ENCODE peak calls at places on chromosome 11, in ten cellular contexts. Z is effector memory CD4-positive, alpha-beta T cell; F is HT1080; L is HuH-7; B is amniotic stem cell; Y is Calu3; O is activated naive CD4-positive, alpha-beta T cell; V is GM06990; Q is NT2/D1; R is iPS-NIHi11. A is an unnamed sample.

GRCh38 chr11:47461876-47462275 is 12.9 kb upstream of the RAPSN start:
- DNase-seq in V (no peak), Q (no peak), B (no peak), L (no peak), R (no peak), Z (no peak), F (no peak), Y (no peak), O (no peak), A (no peak)

GRCh38 chr11:132335311-132335710 is 964.9 kb downstream of the NTM start:
- DNase-seq in Y (no peak), Z (no peak), L (no peak), B (no peak), Q (no peak), O (no peak), R (no peak), V (no peak), F (no peak), A (no peak)

GRCh38 chr11:12864316-12865156 is 144.6 kb upstream of the RASSF10 start:
- DNase-seq in Z (no peak), F (peak; percentile 71), Y (peak; percentile 22), B (no peak), Q (peak; percentile 88), R (peak; percentile 74), V (no peak), O (no peak), L (no peak), A (no peak)

GRCh38 chr11:122721201-122721963 is 65.9 kb downstream of the UBASH3B start:
- DNase-seq in O (no peak), B (no peak), Z (no peak), R (no peak), Q (no peak), L (no peak), V (no peak), F (peak; percentile 81), Y (no peak), A (no peak)

GRCh38 chr11:12321217-12321937 is 56.0 kb upstream of the PARVA start:
- DNase-seq in Q (no peak), O (no peak), V (no peak), Y (no peak), B (no peak), L (no peak), Z (no peak), F (no peak), R (no peak), A (no peak)

GRCh38 chr11:131025020-131025419 is 108.7 kb upstream of the SNX19 start:
- DNase-seq in F (peak; percentile 35), Q (peak; percentile 16), B (peak; percentile 29), O (no peak), L (no peak), Y (no peak), R (peak; percentile 60), Z (no peak), V (no peak), A (no peak)

GRCh38 chr11:8656291-8656690 is 26.2 kb downstream of the TRIM66 start:
- DNase-seq in B (no peak), Z (no peak), R (no peak), O (no peak), Q (no peak), V (no peak), F (no peak), L (no peak), Y (no peak), A (no peak)

GRCh38 chr11:116052603-116053537 is 548.7 kb upstream of the CADM1 start:
- DNase-seq in R (no peak), Y (no peak), O (no peak), B (no peak), Q (no peak), V (no peak), Z (no peak), F (no peak), L (no peak), A (peak; percentile 52)

GRCh38 chr11:125088576-125089455 is 22.6 kb downstream of the TMEM218 start:
- DNase-seq in Y (no peak), Q (no peak), V (no peak), Z (no peak), F (no peak), R (no peak), B (no peak), L (no peak), O (no peak), A (no peak)

GRCh38 chr11:127050141-127050632 is 49.6 kb upstream of the KIRREL3 start:
- DNase-seq in F (no peak), L (no peak), Y (no peak), Q (no peak), B (no peak), V (no peak), Z (no peak), O (no peak), R (no peak), A (no peak)

GRCh38 chr11:12175694-12176241 is 65.4 kb downstream of the MICAL2 start:
- DNase-seq in F (peak; percentile 98), O (no peak), Z (no peak), R (no peak), Q (no peak), V (no peak), L (no peak), Y (no peak), B (peak; percentile 68), A (peak; percentile 61)

GRCh38 chr11:131910491-131911387 is 540.3 kb downstream of the NTM start:
- DNase-seq in Z (no peak), V (no peak), L (no peak), R (peak; percentile 35), F (peak; percentile 81), Y (no peak), B (no peak), Q (no peak), O (no peak), A (no peak)

GRCh38 chr11:94740975-94741707 is 27.0 kb upstream of the AMOTL1 start:
- DNase-seq in F (peak; percentile 66), B (peak; percentile 52), L (peak; percentile 83), O (no peak), V (no peak), Q (peak; percentile 44), Z (no peak), R (peak; percentile 72), Y (peak; percentile 20), A (no peak)

GRCh38 chr11:34358258-34358665 is 452 bp upstream of the ABTB2 start:
- DNase-seq in Z (no peak), Q (no peak), Y (peak; percentile 83), R (no peak), O (no peak), F (peak; percentile 81), L (peak; percentile 70), V (peak; percentile 50), B (no peak), A (peak; percentile 81)

GRCh38 chr11:110505514-110506284 is 76.0 kb downstream of the FDX1 start:
- DNase-seq in O (no peak), L (no peak), F (no peak), Y (no peak), Z (no peak), B (no peak), V (no peak), R (no peak), Q (no peak), A (no peak)

GRCh38 chr11:47592276-47592675 is 1.9 kb downstream of the C1QTNF4 start:
- DNase-seq in O (no peak), Z (no peak), Y (no peak), L (no peak), F (no peak), B (no peak), V (no peak), R (no peak), Q (no peak), A (no peak)

GRCh38 chr11:16280256-16280682 is 76.1 kb downstream of the SOX6 start:
- DNase-seq in L (no peak), Y (peak; percentile 79), O (no peak), R (no peak), B (no peak), Z (no peak), F (peak; percentile 33), Q (no peak), V (no peak), A (no peak)

GRCh38 chr11:96012086-96012824 is 88.3 kb upstream of the MTMR2 start:
- DNase-seq in V (peak; percentile 56), B (peak; percentile 24), R (peak; percentile 45), Z (peak; percentile 12), O (peak; percentile 28), L (peak; percentile 45), Y (peak; percentile 60), F (peak; percentile 73), Q (peak; percentile 9), A (no peak)

GRCh38 chr11:131999084-131999483 is 628.7 kb downstream of the NTM start:
- DNase-seq in Q (no peak), R (no peak), B (no peak), O (no peak), V (no peak), Y (no peak), Z (no peak), F (no peak), L (no peak), A (no peak)

GRCh38 chr11:69424748-69425147 is 56.7 kb upstream of the LINC01488 start:
- DNase-seq in Y (no peak), B (no peak), Z (no peak), L (no peak), R (no peak), Q (no peak), O (no peak), F (no peak), V (no peak), A (no peak)

GRCh38 chr11:128846985-128847384 is 20.1 kb downstream of the KCNJ1 start:
- DNase-seq in V (no peak), Y (no peak), Q (no peak), O (no peak), B (no peak), L (no peak), Z (no peak), F (no peak), R (no peak), A (no peak)

GRCh38 chr11:22688914-22689313 is 22.5 kb downstream of the GAS2 start:
- DNase-seq in V (no peak), Z (no peak), L (no peak), Y (no peak), R (no peak), O (no peak), F (no peak), B (no peak), Q (no peak), A (no peak)

GRCh38 chr11:80958414-80958813 is 1517.6 kb upstream of the TENM4 start:
- DNase-seq in O (no peak), L (no peak), Y (no peak), F (peak; percentile 34), B (no peak), Q (no peak), V (no peak), R (no peak), Z (no peak), A (no peak)

GRCh38 chr11:114275295-114275694 is 20.9 kb upstream of the NNMT start:
- DNase-seq in Z (no peak), B (no peak), L (no peak), V (no peak), R (no peak), Q (no peak), F (no peak), O (no peak), Y (no peak), A (peak; percentile 71)

GRCh38 chr11:78698612-78699011 is 123.9 kb upstream of the NARS2 start:
- DNase-seq in L (no peak), O (no peak), Z (no peak), Y (no peak), B (peak; percentile 61), F (peak; percentile 72), R (no peak), V (no peak), Q (no peak), A (peak; percentile 88)

GRCh38 chr11:65445101-65445603 is 22.6 kb downstream of the NEAT1 start:
- DNase-seq in Q (no peak), Z (no peak), L (no peak), B (no peak), V (peak; percentile 25), R (no peak), Y (no peak), F (no peak), O (no peak), A (peak; percentile 78)

GRCh38 chr11:112785717-112786116 is 175.5 kb upstream of the NCAM1 start:
- DNase-seq in Z (no peak), O (no peak), Q (no peak), V (no peak), R (no peak), L (no peak), Y (no peak), F (peak; percentile 31), B (no peak), A (no peak)

GRCh38 chr11:112241486-112241885 is 15.3 kb downstream of the PTS start:
- DNase-seq in B (no peak), Y (no peak), F (no peak), R (no peak), Q (no peak), Z (no peak), L (no peak), V (no peak), O (no peak), A (no peak)